ENCODE peak calls at places on chromosomes 1 and 21, in eight cellular contexts. O, K, A, P, G, J, V and Q are unnamed samples.

GRCh38 chr1:175530167-175530566 is 213.2 kb downstream of the TNR start:
- DNase-seq in P (no peak), J (no peak), O (no peak), G (no peak), A (no peak), K (no peak), V (no peak), Q (no peak)

GRCh38 chr1:213374369-213374768 is 323.3 kb downstream of the RPS6KC1 start:
- DNase-seq in V (peak; percentile 33), P (peak; percentile 70), A (peak; percentile 68), O (no peak), K (peak; percentile 54), J (peak; percentile 62), G (peak; percentile 17), Q (no peak)

GRCh38 chr1:55932402-55932801 is 647.0 kb downstream of the PLPP3 start:
- DNase-seq in J (no peak), A (no peak), P (no peak), G (no peak), K (no peak), O (no peak), V (no peak), Q (no peak)

GRCh38 chr1:181128592-181129497 is 40.3 kb downstream of the IER5 start:
- DNase-seq in P (no peak), A (no peak), J (no peak), V (no peak), K (no peak), G (peak; percentile 78), O (no peak), Q (no peak)

GRCh38 chr1:59666106-59666505 is 148.6 kb upstream of the HOOK1 start:
- DNase-seq in O (no peak), V (no peak), A (no peak), P (peak; percentile 23), J (no peak), K (no peak), G (no peak), Q (no peak)

GRCh38 chr1:15836772-15837669 is 10.5 kb upstream of the SPEN start:
- DNase-seq in G (peak; percentile 58), O (peak; percentile 73), K (peak; percentile 34), P (no peak), V (peak; percentile 75), A (peak; percentile 63), J (peak; percentile 53), Q (no peak)

GRCh38 chr1:22849770-22850169 is 122.9 kb downstream of the LACTBL1 start:
- DNase-seq in J (no peak), K (no peak), P (no peak), A (peak; percentile 15), V (no peak), G (no peak), O (no peak), Q (no peak)

GRCh38 chr1:90706437-90707362 is 10.4 kb downstream of the BARHL2 start:
- DNase-seq in K (no peak), V (no peak), A (no peak), J (peak; percentile 29), O (no peak), G (no peak), P (peak; percentile 15), Q (peak; percentile 89)

GRCh38 chr1:51612349-51612982 is 4.4 kb upstream of the OSBPL9 start:
- DNase-seq in P (no peak), A (no peak), J (no peak), G (no peak), V (no peak), K (no peak), O (no peak), Q (no peak)

GRCh38 chr1:41390171-41390570 is 28.9 kb downstream of the FOXO6 start:
- DNase-seq in V (no peak), G (no peak), J (no peak), P (no peak), A (no peak), O (no peak), K (no peak), Q (no peak)

GRCh38 chr21:32735524-32735923 is 7.7 kb upstream of the SYNJ1 start:
- DNase-seq in K (no peak), O (no peak), P (no peak), J (no peak), V (no peak), A (no peak), G (no peak), Q (no peak)
- H3K27ac ChIP-seq in K (no peak overlapping the region), O (no peak overlapping the region), P (no peak overlapping the region), J (no peak overlapping the region), V (no peak overlapping the region), A (no peak overlapping the region), G (no peak overlapping the region), Q (no peak overlapping the region)

DNA sequence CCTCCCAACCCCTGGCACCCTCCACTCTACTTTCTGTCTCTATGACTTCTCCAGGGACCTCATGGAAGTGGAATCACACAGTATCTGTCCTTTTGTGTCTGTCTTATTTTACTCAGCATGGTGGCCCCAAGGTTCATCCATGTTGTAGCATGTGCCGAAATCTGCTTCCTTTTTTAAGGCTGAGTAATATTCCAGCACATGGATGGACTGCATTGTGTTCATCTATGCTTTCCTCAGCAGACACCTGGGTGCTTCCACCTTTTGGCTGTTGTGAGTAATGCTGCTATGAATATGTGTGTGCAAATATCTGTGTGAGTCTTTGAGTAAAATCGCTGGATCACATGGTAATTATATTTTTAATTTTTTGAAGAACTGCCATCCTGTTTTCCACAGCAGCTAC is 1.6 kb upstream of the PFKL start:
- DNase-seq in K (no peak), A (no peak), V (no peak), G (no peak), P (no peak), O (no peak), J (no peak), Q (no peak)
- H3K4me1 ChIP-seq in K (peaks cover 56% of the 10 kb centered on the region), A (peaks cover 32% of the 10 kb centered on the region), V (peaks cover 69% of the 10 kb centered on the region), G (peaks cover 44% of the 10 kb centered on the region), P (peaks cover 6% of the 10 kb centered on the region), O (peaks cover 46% of the 10 kb centered on the region), J (no peaks in the 10 kb centered on the region), Q (peaks cover 73% of the 10 kb centered on the region)

GRCh38 chr1:45488978-45489377 is 2.0 kb downstream of the TESK2 start:
- DNase-seq in V (no peak), P (no peak), J (no peak), A (no peak), O (no peak), K (no peak), G (no peak), Q (no peak)
- H3K4me3 ChIP-seq in V (no peak overlapping the region), P (no peak overlapping the region), J (no peak overlapping the region), A (no peak overlapping the region), O (no peak overlapping the region), K (peak overlapping the region; percentile 76), G (no peak overlapping the region), Q (no peak overlapping the region)

GRCh38 chr1:60949826-60950197 is 132.5 kb upstream of the NFIA start:
- DNase-seq in V (no peak), A (no peak), G (no peak), O (no peak), K (no peak), J (no peak), P (no peak), Q (no peak)
- H3K27ac ChIP-seq in V (no peak overlapping the region), A (no peak overlapping the region), G (no peak overlapping the region), O (no peak overlapping the region), K (no peak overlapping the region), J (no peak overlapping the region), P (no peak overlapping the region), Q (no peak overlapping the region)

GRCh38 chr21:31771685-31772084 is 39.8 kb upstream of the SCAF4 start:
- DNase-seq in V (no peak), A (no peak), G (no peak), O (no peak), K (no peak), P (no peak), J (no peak), Q (no peak)
- H3K4me1 ChIP-seq in V (no peaks in the 10 kb centered on the region), A (no peaks in the 10 kb centered on the region), G (no peaks in the 10 kb centered on the region), O (no peaks in the 10 kb centered on the region), K (no peaks in the 10 kb centered on the region), P (no peaks in the 10 kb centered on the region), J (no peaks in the 10 kb centered on the region), Q (no peaks in the 10 kb centered on the region)

GRCh38 chr1:149927535-149928387 is at the start of gene SF3B4:
- DNase-seq in V (peak; percentile 96), A (peak; percentile 98), J (peak; percentile 96), P (peak; percentile 95), G (peak; percentile 94), K (peak; percentile 97), O (peak; percentile 97), Q (peak; percentile 98)

GRCh38 chr1:149928388-149928724 is 753 bp upstream of the SF3B4 start:
- DNase-seq in A (no peak), V (no peak), P (no peak), J (no peak), G (no peak), O (no peak), K (no peak), Q (no peak)

GRCh38 chr1:149926296-149926695 is 1.3 kb downstream of the SF3B4 start:
- DNase-seq in G (no peak), J (no peak), P (no peak), K (no peak), V (no peak), O (no peak), A (no peak), Q (no peak)

GRCh38 chr1:149927056-149927534 is 508 bp downstream of the SF3B4 start:
- DNase-seq in K (no peak), G (no peak), P (no peak), O (no peak), A (no peak), J (no peak), V (no peak), Q (no peak)

GRCh38 chr1:149925751-149926150 is 1.9 kb downstream of the SF3B4 start:
- DNase-seq in O (no peak), P (no peak), K (no peak), G (no peak), A (no peak), J (no peak), V (no peak), Q (no peak)
- H3K4me3 ChIP-seq in O (no peak overlapping the region), P (no peak overlapping the region), K (peak overlapping the region; percentile 94), G (no peak overlapping the region), A (peak overlapping the region; percentile 100), J (no peak overlapping the region), V (no peak overlapping the region), Q (no peak overlapping the region)

DNA sequence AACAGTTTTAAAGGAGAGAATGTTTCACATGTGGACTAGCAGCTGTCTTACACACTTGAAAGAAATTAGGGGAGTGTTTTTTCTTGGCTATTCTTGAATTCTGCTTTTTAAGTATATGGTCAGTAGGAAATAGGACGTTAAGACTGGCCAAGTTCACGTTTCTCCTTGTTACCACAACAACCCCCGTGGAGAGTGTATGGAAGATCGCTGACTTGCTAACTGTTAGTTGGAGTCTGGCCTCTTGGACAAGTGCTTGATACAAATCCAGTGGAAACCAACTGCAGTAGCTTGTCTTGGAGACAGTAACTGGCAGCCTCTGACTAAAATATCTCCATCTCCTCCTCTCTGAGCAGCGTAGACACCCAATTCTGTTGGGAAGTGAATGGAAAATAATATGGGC is 3.8 kb upstream of the NFIA start:
- DNase-seq in P (peak; percentile 56), A (no peak), V (no peak), G (no peak), J (no peak), K (no peak), O (no peak), Q (no peak)
- H3K27ac ChIP-seq in P (peak overlapping the region; percentile 46), A (peak overlapping the region; percentile 97), V (peak overlapping the region; percentile 76), G (peak overlapping the region; percentile 93), J (peak overlapping the region; percentile 84), K (peak overlapping the region; percentile 81), O (peak overlapping the region; percentile 86), Q (peak overlapping the region; percentile 98)